ENCODE peak calls at places on chromosomes 3 and 15, in ten cellular contexts. S is WTC11; C is stimulated activated CD8-positive, alpha-beta memory T cell treated with anti-CD3 and anti-CD28 coated beads, Interleukin-4, amount 100 ng/mL, for 4 hours; T is brain microvascular endothelial cell; I is putamen; K is posterior vena cava; V is Caki2; Z is HTR-8/SVneo; H is heart left ventricle; R is nephron progenitor cell. B is an unnamed sample.

GRCh38 chr3:59313365-59313764 is 263.5 kb upstream of the CFAP20DC start:
- DNase-seq in S (peak), C (no peak), T (peak), I (no peak), K (no peak), V (peak), Z (no peak), H (peak), R (peak), B (peak)

GRCh38 chr3:44355634-44356033 is 17.1 kb downstream of the TCAIM start:
- DNase-seq in S (no peak), C (no peak), T (peak), I (peak), K (no peak), V (peak), Z (peak), H (no peak), R (no peak), B (no peak)

GRCh38 chr3:43347774-43348173 is 61.4 kb downstream of the SNRK start:
- DNase-seq in S (no peak), C (no peak), T (no peak), I (no peak), K (no peak), V (no peak), Z (no peak), H (no peak), R (no peak), B (no peak)

GRCh38 chr15:78243076-78243475 is 8.7 kb upstream of the ACSBG1 start:
- DNase-seq in S (no peak), C (no peak), T (no peak), I (no peak), K (no peak), V (no peak), Z (no peak), H (no peak), R (no peak), B (no peak)

GRCh38 chr3:131107637-131108433 is 81.2 kb downstream of the NEK11 start:
- DNase-seq in S (no peak), C (no peak), T (no peak), I (no peak), K (no peak), V (no peak), Z (no peak), H (no peak), R (no peak), B (no peak)

GRCh38 chr3:49236226-49236625 is 40.8 kb downstream of the C3orf62 start:
- DNase-seq in S (no peak), C (no peak), T (no peak), I (no peak), K (no peak), V (no peak), Z (no peak), H (no peak), R (no peak), B (no peak)

GRCh38 chr3:131396170-131396569 is 14.6 kb downstream of the NUDT16 start:
- DNase-seq in S (no peak), C (no peak), T (no peak), I (no peak), K (no peak), V (no peak), Z (no peak), H (peak), R (no peak), B (no peak)

GRCh38 chr3:133745108-133745507 is 1.1 kb upstream of the TF start:
- DNase-seq in S (no peak), C (no peak), T (no peak), I (no peak), K (no peak), V (no peak), Z (no peak), H (no peak), R (no peak), B (no peak)

GRCh38 chr3:47890832-47891620 is 88.1 kb downstream of the DHX30 start:
- DNase-seq in S (no peak), C (no peak), T (no peak), I (peak), K (no peak), V (no peak), Z (no peak), H (peak), R (no peak), B (peak)

GRCh38 chr3:153400641-153401040 is 238.6 kb downstream of the RAP2B start:
- DNase-seq in S (no peak), C (no peak), T (no peak), I (no peak), K (no peak), V (no peak), Z (no peak), H (no peak), R (no peak), B (no peak)

GRCh38 chr15:20353966-20354883 is 187.4 kb downstream of the GOLGA6L6 start:
- DNase-seq in S (peak), C (no peak), T (no peak), I (no peak), K (peak), V (no peak), Z (no peak), H (no peak), R (no peak), B (no peak)

GRCh38 chr3:38368238-38368637 is 21.7 kb downstream of the XYLB start:
- DNase-seq in S (no peak), C (no peak), T (no peak), I (no peak), K (no peak), V (no peak), Z (no peak), H (no peak), R (no peak), B (no peak)

GRCh38 chr3:129522953-129523352 is 5.5 kb upstream of the RHO start:
- DNase-seq in S (no peak), C (no peak), T (no peak), I (no peak), K (no peak), V (no peak), Z (no peak), H (no peak), R (no peak), B (no peak)